ENCODE peak calls at places on chromosomes 1 and 21, in nine cellular contexts. D is breast epithelium, Q is NCI-H1092, Y is nephron progenitor cell, P is NB4, K is fibroblast of lung, J is NCI-H345, I is GM12865, M is midbrain. N is an unnamed sample.

GRCh38 chr1:234778215-234779159 is 168.5 kb upstream of the IRF2BP2 start:
- DNase-seq in D (no peak), Q (no peak), Y (no peak), P (peak; percentile 97), K (no peak), J (no peak), I (no peak), M (no peak), N (peak; percentile 13)

GRCh38 chr1:18890704-18891103 is 11.7 kb downstream of the ALDH4A1 start:
- DNase-seq in D (no peak), Q (no peak), Y (no peak), P (no peak), K (no peak), J (no peak), I (no peak), M (peak; percentile 52), N (no peak)

GRCh38 chr21:36178349-36178748 is 21.7 kb downstream of the DOP1B start:
- DNase-seq in D (no peak), Q (no peak), Y (no peak), P (peak; percentile 55), K (no peak), J (no peak), I (no peak), M (no peak), N (no peak)

GRCh38 chr1:158112994-158113758 is 67.5 kb upstream of the CD1D start:
- DNase-seq in D (no peak), Q (no peak), Y (peak; percentile 83), P (peak; percentile 70), K (peak; percentile 20), J (no peak), I (no peak), M (peak; percentile 43), N (peak; percentile 33)

GRCh38 chr1:201694615-201695335 is 134.2 kb upstream of the IPO9 start:
- DNase-seq in D (no peak), Q (no peak), Y (no peak), P (no peak), K (no peak), J (peak; percentile 19), I (no peak), M (no peak), N (no peak)

GRCh38 chr1:162720996-162721395 is 69.5 kb upstream of the HSD17B7 start:
- DNase-seq in D (no peak), Q (no peak), Y (no peak), P (no peak), K (no peak), J (no peak), I (no peak), M (no peak), N (no peak)

GRCh38 chr1:229272164-229273158 is 1.6 kb downstream of the RAB4A start:
- DNase-seq in D (no peak), Q (no peak), Y (no peak), P (peak; percentile 51), K (no peak), J (no peak), I (no peak), M (peak; percentile 15), N (no peak)

GRCh38 chr1:159996653-159997052 is 35.1 kb downstream of the PIGM start:
- DNase-seq in D (no peak), Q (no peak), Y (no peak), P (no peak), K (peak; percentile 14), J (no peak), I (no peak), M (no peak), N (peak; percentile 72)

GRCh38 chr1:169894424-169895145 is 889 bp upstream of the SCYL3 start:
- DNase-seq in D (no peak), Q (no peak), Y (no peak), P (no peak), K (no peak), J (no peak), I (no peak), M (peak; percentile 56), N (no peak)

GRCh38 chr1:114154146-114154962 is 685 bp upstream of the SYT6 start:
- DNase-seq in D (no peak), Q (no peak), Y (peak; percentile 59), P (no peak), K (peak; percentile 13), J (peak; percentile 18), I (no peak), M (no peak), N (peak; percentile 14)

GRCh38 chr1:21262282-21263051 is 27.8 kb downstream of the ECE1 start:
- DNase-seq in D (peak; percentile 68), Q (no peak), Y (peak; percentile 40), P (no peak), K (peak; percentile 96), J (no peak), I (no peak), M (no peak), N (peak; percentile 99)

GRCh38 chr1:114319480-114319879 is 165.8 kb upstream of the SYT6 start:
- DNase-seq in D (no peak), Q (no peak), Y (no peak), P (no peak), K (peak; percentile 46), J (no peak), I (no peak), M (no peak), N (no peak)

GRCh38 chr1:67342002-67342890 is 34.6 kb downstream of the IL12RB2 start:
- DNase-seq in D (no peak), Q (no peak), Y (no peak), P (no peak), K (peak; percentile 12), J (no peak), I (peak; percentile 82), M (no peak), N (no peak)

GRCh38 chr1:161473363-161473762 is 31.9 kb upstream of the FCGR2A start:
- DNase-seq in D (no peak), Q (no peak), Y (peak; percentile 39), P (peak; percentile 69), K (peak; percentile 4), J (no peak), I (peak; percentile 54), M (no peak), N (peak; percentile 49)

GRCh38 chr21:45471229-45472052 is 66.5 kb downstream of the COL18A1 start:
- DNase-seq in D (no peak), Q (no peak), Y (no peak), P (no peak), K (peak; percentile 96), J (no peak), I (no peak), M (no peak), N (peak; percentile 87)

GRCh38 chr21:34510148-34511142 is 1.6 kb downstream of the KCNE1 start:
- DNase-seq in D (peak; percentile 62), Q (peak; percentile 56), Y (peak; percentile 62), P (peak; percentile 82), K (peak; percentile 70), J (peak; percentile 52), I (peak; percentile 77), M (peak; percentile 41), N (peak; percentile 78)

GRCh38 chr1:240310226-240310925 is 218.7 kb downstream of the FMN2 start:
- DNase-seq in D (no peak), Q (no peak), Y (no peak), P (no peak), K (peak; percentile 89), J (no peak), I (no peak), M (no peak), N (peak; percentile 79)

GRCh38 chr1:105260018-105260417 is 1510.3 kb downstream of the AMY1C start:
- DNase-seq in D (no peak), Q (no peak), Y (no peak), P (no peak), K (no peak), J (peak; percentile 71), I (no peak), M (no peak), N (no peak)